ENCODE peak calls at places on chromosomes 16 and 17, in seven cellular contexts. B is SK-N-MC, X is breast epithelium, W is stomach, U is left ventricle myocardium inferior, V is kidney, I is tibial artery. J is an unnamed sample.
A peak's percentile ranks its signal among the peaks of the same experiment; 100 is the strongest.

GRCh38 chr16:12330541-12330940 is 354.0 kb downstream of the SNX29 start:
- DNase-seq in W (no peak), I (no peak), X (no peak), U (no peak), V (no peak), B (no peak), J (no peak)

GRCh38 chr17:7835818-7836595 is 2.0 kb downstream of the KDM6B start:
- DNase-seq in B (no peak), V (peak; percentile 96), I (peak; percentile 86), W (peak; percentile 74), U (peak; percentile 84), X (peak; percentile 75), J (no peak)

GRCh38 chr16:67942200-67942509 is 1.8 kb downstream of the LCAT start:
- DNase-seq in W (no peak), X (no peak), V (no peak), I (no peak), B (no peak), U (no peak), J (no peak)

GRCh38 chr16:72723781-72724180 is 324.1 kb downstream of the ZFHX3 start:
- DNase-seq in I (no peak), W (no peak), U (no peak), X (no peak), B (no peak), V (no peak), J (peak; percentile 11)

GRCh38 chr17:46264456-46265198 is 30.3 kb upstream of the LRRC37A start:
- DNase-seq in I (no peak), V (no peak), X (no peak), B (no peak), U (no peak), W (no peak), J (peak; percentile 66)

GRCh38 chr16:9053006-9053601 is 38.3 kb upstream of the HAPSTR1 start:
- DNase-seq in U (peak; percentile 25), B (no peak), V (no peak), X (no peak), W (peak; percentile 43), I (no peak), J (no peak)

GRCh38 chr17:11935734-11936406 is 61.4 kb downstream of the ZNF18 start:
- DNase-seq in I (no peak), U (peak; percentile 24), W (no peak), X (no peak), V (no peak), B (peak; percentile 12), J (no peak)

GRCh38 chr17:50260501-50260911 is 13.8 kb upstream of the TMEM92 start:
- DNase-seq in V (peak; percentile 65), B (no peak), I (peak; percentile 65), X (peak; percentile 37), U (no peak), W (no peak), J (no peak)

GRCh38 chr17:40499551-40500189 is 1.8 kb downstream of the TNS4 start:
- DNase-seq in W (peak; percentile 92), B (no peak), X (peak; percentile 94), U (peak; percentile 89), V (peak; percentile 96), I (peak; percentile 96), J (no peak)

GRCh38 chr17:41054025-41054424 is 1.0 kb downstream of the KRTAP2-2 start:
- DNase-seq in X (no peak), B (no peak), V (no peak), I (no peak), U (no peak), W (no peak), J (no peak)

GRCh38 chr16:31754998-31755615 is 118.5 kb upstream of the ZNF267 start:
- DNase-seq in X (no peak), B (no peak), U (no peak), W (no peak), I (no peak), V (no peak), J (no peak)
- H3K9me3 ChIP-seq in X (peaks cover 78% of the 10 kb centered on the region), B (peaks cover 27% of the 10 kb centered on the region), U (peaks cover 96% of the 10 kb centered on the region), W (peaks cover 96% of the 10 kb centered on the region), I (peaks cover 24% of the 10 kb centered on the region), V (peaks cover 85% of the 10 kb centered on the region), J (peaks cover 15% of the 10 kb centered on the region)

GRCh38 chr16:10412935-10413601 is 27.2 kb downstream of the ATF7IP2 start:
- DNase-seq in I (no peak), X (no peak), W (no peak), V (no peak), B (no peak), U (no peak), J (no peak)

GRCh38 chr16:10405386-10405939 is 19.6 kb downstream of the ATF7IP2 start:
- DNase-seq in V (no peak), W (no peak), I (no peak), U (no peak), X (no peak), B (no peak), J (no peak)

GRCh38 chr16:10408824-10409381 is 23.0 kb downstream of the ATF7IP2 start:
- DNase-seq in X (no peak), W (no peak), V (no peak), B (no peak), I (no peak), U (no peak), J (no peak)

GRCh38 chr16:10410469-10410868 is 24.6 kb downstream of the ATF7IP2 start:
- DNase-seq in I (no peak), W (no peak), V (no peak), B (no peak), U (no peak), X (no peak), J (no peak)
- H3K9me3 ChIP-seq in I (no peaks in the 10 kb centered on the region), W (peaks cover 87% of the 10 kb centered on the region), V (peaks cover 42% of the 10 kb centered on the region), B (no peaks in the 10 kb centered on the region), U (peaks cover 95% of the 10 kb centered on the region), X (peaks cover 22% of the 10 kb centered on the region), J (peaks cover 4% of the 10 kb centered on the region)

DNA sequence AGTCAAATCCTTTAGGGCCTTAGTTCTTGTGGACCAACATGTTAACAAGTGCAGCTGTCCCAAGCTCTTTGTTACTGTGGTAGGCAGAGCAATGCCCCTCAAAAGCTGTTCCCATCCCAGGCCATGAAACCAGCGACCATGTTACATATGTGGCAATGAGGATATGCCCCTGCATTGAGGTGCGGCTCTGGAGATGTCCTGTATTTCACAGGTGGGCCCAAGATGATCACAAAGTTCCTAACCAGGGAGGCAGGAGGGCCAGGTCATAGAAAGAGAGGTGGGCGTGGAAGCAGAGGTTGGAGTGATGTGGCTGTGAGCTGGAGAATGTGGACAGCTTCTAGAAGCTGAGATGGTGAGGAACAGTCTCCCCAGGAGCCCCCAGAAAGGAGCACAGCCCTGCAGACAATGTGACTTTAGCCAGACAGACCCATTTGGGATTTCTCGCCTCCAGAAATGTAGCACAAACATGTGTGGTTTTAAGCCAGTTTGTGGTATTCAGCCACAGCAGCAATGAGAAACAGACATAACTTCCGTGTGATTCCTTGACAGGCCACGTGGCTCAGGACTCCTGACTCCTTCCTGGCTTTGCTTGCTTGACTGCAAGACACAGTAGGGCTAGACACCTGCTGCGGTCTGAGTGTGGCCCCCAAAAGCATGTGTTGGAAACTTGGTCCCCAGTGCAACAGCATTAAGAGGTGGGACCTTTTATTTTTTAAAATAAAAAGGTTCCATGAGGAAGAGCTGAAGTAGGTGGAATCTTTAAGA is 778.3 kb downstream of the KCNJ18 start:
- DNase-seq in I (no peak), V (no peak), W (no peak), B (no peak), U (no peak), X (no peak), J (no peak)
- H3K9me3 ChIP-seq in I (no peaks in the 10 kb centered on the region), V (no peaks in the 10 kb centered on the region), W (peaks cover 16% of the 10 kb centered on the region), B (no peaks in the 10 kb centered on the region), U (no peaks in the 10 kb centered on the region), X (no peaks in the 10 kb centered on the region), J (peaks cover 42% of the 10 kb centered on the region)

DNA sequence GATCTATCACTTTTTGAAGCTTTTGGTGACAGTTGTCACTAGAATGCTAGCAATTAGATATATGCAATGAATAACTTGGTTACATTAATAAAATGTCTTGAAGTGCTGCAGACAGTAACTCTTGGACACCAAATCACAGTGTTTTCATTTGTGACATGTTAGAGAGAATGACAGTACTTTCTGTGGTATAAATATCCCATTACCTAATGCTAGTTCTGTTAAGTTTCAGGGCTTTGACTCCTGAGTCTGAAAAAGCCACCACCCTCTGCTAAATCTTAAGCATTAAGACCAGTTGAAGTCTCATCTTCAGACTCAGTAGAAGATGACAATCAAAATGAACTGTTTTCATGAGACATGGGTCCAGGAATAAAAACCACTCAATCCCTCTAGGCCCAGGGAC is 10.6 kb upstream of the CPHXL2 start:
- DNase-seq in U (no peak), V (no peak), X (no peak), B (no peak), W (no peak), I (no peak), J (no peak)
- H3K9me3 ChIP-seq in U (no peaks in the 10 kb centered on the region), V (no peaks in the 10 kb centered on the region), X (no peaks in the 10 kb centered on the region), B (no peaks in the 10 kb centered on the region), W (no peaks in the 10 kb centered on the region), I (no peaks in the 10 kb centered on the region), J (peaks cover 2% of the 10 kb centered on the region)

GRCh38 chr17:22131740-22132139 is 439.4 kb downstream of the KCNJ18 start:
- DNase-seq in U (no peak), I (no peak), X (no peak), W (no peak), B (no peak), V (no peak), J (no peak)
- H3K9me3 ChIP-seq in U (peaks cover 11% of the 10 kb centered on the region), I (no peaks in the 10 kb centered on the region), X (no peaks in the 10 kb centered on the region), W (peaks cover 19% of the 10 kb centered on the region), B (no peaks in the 10 kb centered on the region), V (no peaks in the 10 kb centered on the region), J (peaks cover 13% of the 10 kb centered on the region)

GRCh38 chr16:59686405-59686804 is 952.3 kb upstream of the GOT2 start:
- DNase-seq in U (no peak), W (no peak), V (peak; percentile 33), B (no peak), X (no peak), I (no peak), J (no peak)
- H3K9me3 ChIP-seq in U (peaks cover 7% of the 10 kb centered on the region), W (peaks cover 9% of the 10 kb centered on the region), V (no peaks in the 10 kb centered on the region), B (no peaks in the 10 kb centered on the region), X (peaks cover 3% of the 10 kb centered on the region), I (no peaks in the 10 kb centered on the region), J (peaks cover 7% of the 10 kb centered on the region)

DNA sequence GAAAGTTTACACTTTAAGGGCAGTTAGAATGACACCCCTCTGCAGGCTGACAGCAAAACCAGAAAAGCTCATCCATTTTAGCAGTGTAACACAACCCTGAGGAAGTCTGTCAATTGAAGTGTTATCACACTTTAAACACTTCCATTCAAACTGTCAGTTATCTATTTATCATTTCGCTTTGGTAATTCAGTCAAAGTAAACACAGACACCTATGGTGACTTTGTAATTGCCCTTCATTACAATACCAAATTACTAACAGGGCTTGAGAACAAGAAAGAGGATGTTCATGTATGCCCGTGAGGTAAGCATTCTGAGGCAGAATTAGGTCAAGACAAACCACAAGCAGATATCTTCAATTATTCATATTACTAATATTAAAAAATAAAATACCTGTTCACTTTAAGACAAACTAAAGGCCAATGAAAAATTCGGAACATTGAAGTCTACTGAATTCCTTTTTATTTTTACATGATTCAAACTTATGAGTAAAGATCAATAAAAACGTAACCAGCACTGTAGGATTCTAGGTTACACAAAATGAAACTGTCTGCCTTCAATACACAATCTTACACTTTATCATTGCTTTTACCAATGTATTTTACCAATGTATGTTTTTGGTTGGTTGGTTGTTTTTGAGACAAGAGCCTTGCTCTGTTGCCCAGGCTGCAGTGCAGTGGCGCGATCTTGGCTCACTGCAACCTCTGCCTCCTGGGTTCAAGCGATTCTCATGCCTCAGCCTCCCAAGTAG is 57.1 kb downstream of the BRIP1 start:
- DNase-seq in W (no peak), V (no peak), U (no peak), I (no peak), X (no peak), B (no peak), J (no peak)
- H3K9me3 ChIP-seq in W (no peaks in the 10 kb centered on the region), V (no peaks in the 10 kb centered on the region), U (no peaks in the 10 kb centered on the region), I (no peaks in the 10 kb centered on the region), X (no peaks in the 10 kb centered on the region), B (no peaks in the 10 kb centered on the region), J (no peaks in the 10 kb centered on the region)

J was measured in AG04450.